ENCODE peak calls at places on chromosome 11, in five cellular contexts. F, W, A, G and P are unnamed samples.

GRCh38 chr11:125935629-125936199 is 10.1 kb upstream of the VSIG10L2 start:
- DNase-seq in W (no peak), A (no peak), F (peak; percentile 33), G (no peak), P (no peak)

GRCh38 chr11:71209181-71209580 is 43.2 kb downstream of the SHANK2 start:
- DNase-seq in W (no peak), F (no peak), A (no peak), G (no peak), P (no peak)

GRCh38 chr11:92376146-92376599 is 151.6 kb downstream of the FAT3 start:
- DNase-seq in F (no peak), A (no peak), W (no peak), G (no peak), P (no peak)

GRCh38 chr11:68750197-68750987 is 928 bp downstream of the TESMIN start:
- DNase-seq in A (no peak), F (peak; percentile 84), G (no peak), W (peak; percentile 36), P (peak; percentile 94)

GRCh38 chr11:134032501-134033091 is 36.3 kb upstream of the JAM3 start:
- DNase-seq in W (no peak), A (no peak), F (no peak), G (no peak), P (peak; percentile 51)

GRCh38 chr11:113408206-113408605 is 20.6 kb downstream of the ANKK1 start:
- DNase-seq in F (no peak), W (no peak), G (no peak), A (no peak), P (no peak)

GRCh38 chr11:116333193-116333592 is 439.6 kb downstream of the BUD13 start:
- DNase-seq in A (no peak), W (no peak), G (no peak), F (no peak), P (no peak)

GRCh38 chr11:89067264-89067663 is 1.5 kb upstream of the GRM5 start:
- DNase-seq in A (no peak), G (no peak), W (no peak), F (no peak), P (no peak)

GRCh38 chr11:126138636-126139540 is 72.6 kb downstream of the RPUSD4 start:
- DNase-seq in G (no peak), F (no peak), W (no peak), A (no peak), P (no peak)

GRCh38 chr11:22342599-22343138 is 4.5 kb downstream of the SLC17A6 start:
- DNase-seq in W (no peak), G (no peak), F (no peak), A (no peak), P (no peak)

GRCh38 chr11:84687433-84687832 is 939.7 kb downstream of the DLG2 start:
- DNase-seq in A (no peak), G (no peak), W (no peak), F (no peak), P (no peak)

GRCh38 chr11:77073328-77074001 is 6.7 kb downstream of the CAPN5 start:
- DNase-seq in W (peak; percentile 30), G (no peak), A (peak; percentile 45), F (no peak), P (no peak)

GRCh38 chr11:61526956-61527731 is 18.6 kb downstream of the LRRC10B start:
- DNase-seq in A (no peak), G (no peak), F (no peak), W (no peak), P (no peak)

GRCh38 chr11:32006799-32007388 is 84.0 kb upstream of the RCN1 start:
- DNase-seq in W (peak; percentile 44), F (no peak), G (peak; percentile 11), A (peak; percentile 13), P (peak; percentile 18)

GRCh38 chr11:124123587-124123986 is 8.3 kb downstream of the VWA5A start:
- DNase-seq in F (no peak), A (no peak), W (peak; percentile 38), G (no peak), P (peak; percentile 35)

GRCh38 chr11:133491680-133492383 is 40.5 kb downstream of the OPCML start:
- DNase-seq in G (no peak), W (no peak), F (no peak), A (no peak), P (no peak)

GRCh38 chr11:55342901-55343300 is at the start of gene OR4A16:
- DNase-seq in W (no peak), A (no peak), G (no peak), F (no peak), P (no peak)

GRCh38 chr11:23252426-23252825 is 392.2 kb upstream of the CCDC179 start:
- DNase-seq in A (no peak), F (no peak), G (no peak), W (no peak), P (no peak)

GRCh38 chr11:1559103-1559951 is 12.7 kb downstream of the DUSP8 start:
- DNase-seq in F (peak; percentile 80), W (no peak), G (no peak), A (no peak), P (peak; percentile 75)

GRCh38 chr11:40716344-40717178 is 742.9 kb downstream of the LRRC4C start:
- DNase-seq in A (no peak), F (no peak), W (no peak), G (no peak), P (no peak)

GRCh38 chr11:1308745-1309497 is 511 bp downstream of the TOLLIP start:
- DNase-seq in W (peak; percentile 91), F (no peak), A (no peak), G (no peak), P (no peak)

GRCh38 chr11:43992834-43993637 is 50.6 kb downstream of the C11orf96 start:
- DNase-seq in G (no peak), W (no peak), F (no peak), A (no peak), P (no peak)

GRCh38 chr11:69136471-69136870 is 19.3 kb upstream of the SMIM38 start:
- DNase-seq in G (no peak), F (no peak), A (no peak), W (no peak), P (no peak)

GRCh38 chr11:119774180-119774763 is 45.3 kb upstream of the NECTIN1 start:
- DNase-seq in F (no peak), G (no peak), W (no peak), A (peak; percentile 16), P (peak; percentile 64)

GRCh38 chr11:9664276-9665171 is 647 bp downstream of the SWAP70 start:
- DNase-seq in W (no peak), A (peak; percentile 29), F (no peak), G (no peak), P (peak; percentile 22)

GRCh38 chr11:11229691-11230090 is 123.4 kb downstream of the CSNK2A3 start:
- DNase-seq in A (no peak), G (no peak), W (no peak), F (no peak), P (no peak)

DNA sequence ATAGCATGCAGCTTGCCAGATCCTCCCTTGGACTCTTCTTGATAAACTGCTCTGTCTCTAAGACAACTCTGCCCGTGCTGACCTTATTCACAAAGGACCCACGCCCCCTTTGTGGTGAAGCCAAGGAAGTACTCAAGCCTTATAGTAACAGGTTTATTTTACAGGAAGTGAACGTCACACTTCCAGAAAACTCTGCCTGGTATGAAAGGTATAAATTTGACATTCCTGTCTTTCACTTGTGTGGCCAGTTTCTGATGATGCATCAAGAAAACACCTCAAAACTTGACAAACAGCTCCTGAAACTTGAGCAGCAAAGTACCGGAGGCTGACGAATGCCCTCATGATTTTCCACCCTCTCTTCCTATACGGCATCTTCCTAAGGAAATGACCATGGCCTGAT is 12.5 kb upstream of the PELI3 start:
- DNase-seq in W (no peak), A (no peak), F (no peak), G (no peak), P (no peak)
- TF ChIP-seq SP1 in W (no peak), A (no peak), F (no peak), G (no peak), P (no peak)

GRCh38 chr11:12618743-12619540 is 55.3 kb upstream of the TEAD1 start:
- DNase-seq in F (no peak), A (no peak), W (no peak), G (no peak), P (no peak)
- TF ChIP-seq CREB1 in F (no peak), A (no peak), W (no peak), G (no peak), P (no peak)

DNA sequence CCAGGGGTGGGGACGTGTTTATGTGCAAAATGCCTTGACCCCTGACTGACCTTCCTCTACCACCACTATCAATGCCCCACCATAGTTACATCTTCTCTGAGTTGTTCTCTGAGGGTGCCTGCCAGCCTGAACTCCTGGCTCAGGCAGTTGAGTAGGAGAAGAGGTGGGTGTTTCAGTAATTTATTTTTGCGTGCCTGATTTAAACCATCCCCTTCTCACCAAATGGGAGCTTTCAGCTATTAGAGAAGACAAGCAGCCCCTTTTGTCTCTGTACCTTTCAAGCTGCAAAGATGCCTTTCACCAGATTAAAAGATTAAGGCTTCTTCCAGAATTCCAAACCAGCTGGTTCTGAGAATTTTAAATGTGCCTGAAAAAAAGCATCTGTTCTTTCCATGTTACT is 223.9 kb downstream of the FAM76B start:
- DNase-seq in F (no peak), A (no peak), G (no peak), W (no peak), P (no peak)
- TF ChIP-seq USF2 in F (no peak), A (no peak), G (no peak), W (no peak), P (no peak)

DNA sequence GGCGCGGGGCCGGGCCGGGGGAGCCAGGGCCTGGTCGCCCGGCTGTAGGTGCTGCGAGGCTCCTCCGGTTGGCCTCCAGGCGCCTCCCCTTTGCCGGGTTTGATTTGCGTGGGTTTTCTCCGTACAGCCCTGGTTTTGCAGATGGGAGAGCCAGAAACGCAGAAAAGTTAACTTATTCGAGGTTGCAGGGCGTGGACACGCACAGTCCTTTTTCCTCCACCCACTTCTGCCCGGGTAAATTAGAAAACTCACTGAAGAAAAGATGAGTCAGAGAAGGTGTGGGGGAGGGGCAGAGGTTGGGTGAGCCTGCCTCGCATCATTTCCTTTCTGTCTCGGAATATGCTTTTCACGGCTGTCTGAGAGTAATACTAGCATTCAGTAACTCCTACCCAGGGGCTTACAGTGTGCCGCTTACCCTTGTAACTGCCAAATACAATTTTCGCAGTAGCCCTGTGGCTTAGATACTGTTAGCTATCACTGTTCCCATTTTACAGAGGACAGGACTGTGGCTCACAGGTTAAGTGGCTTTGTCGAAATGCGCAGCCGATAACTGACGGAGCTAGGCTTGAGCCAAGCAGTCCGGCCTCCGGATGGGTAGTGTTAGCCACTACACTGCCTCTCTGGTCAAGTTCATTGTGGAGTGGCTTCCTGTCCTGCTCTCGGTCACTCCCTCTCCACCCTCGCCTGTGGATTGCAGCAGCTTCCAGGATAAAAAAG is 811 bp downstream of the FADD start:
- DNase-seq in G (peak; percentile 40), F (no peak), W (peak; percentile 68), A (peak; percentile 59), P (no peak)
- TF ChIP-seq SP1 in G (no peak), F (no peak), W (no peak), A (no peak), P (no peak)